ENCODE peak calls at places on chromosomes 4 and X, in five cellular contexts. One of them, this sample, is unnamed.

GRCh38 chrX:70128071-70128470 is 5.2 kb upstream of the IGBP1 start:
- DNase-seq in neural progenitor cell: peak
- DNase-seq in mesenchymal stem cell: no peak
- DNase-seq in mammary epithelial cell: no peak
- DNase-seq in PC-9: no peak
- DNase-seq in this sample: no peak

GRCh38 chrX:69142688-69143239 is 22.5 kb downstream of the PJA1 start:
- DNase-seq in neural progenitor cell: no peak
- DNase-seq in mesenchymal stem cell: no peak
- DNase-seq in mammary epithelial cell: no peak
- DNase-seq in PC-9: no peak
- DNase-seq in this sample: no peak

GRCh38 chr4:41436365-41437263 is 101.3 kb upstream of the LIMCH1 start:
- DNase-seq in neural progenitor cell: no peak
- DNase-seq in mesenchymal stem cell: no peak
- DNase-seq in mammary epithelial cell: no peak
- DNase-seq in PC-9: no peak
- DNase-seq in this sample: no peak

GRCh38 chr4:56619160-56619559 is 61.9 kb downstream of the HOPX start:
- DNase-seq in neural progenitor cell: no peak
- DNase-seq in mesenchymal stem cell: peak
- DNase-seq in mammary epithelial cell: peak
- DNase-seq in PC-9: no peak
- DNase-seq in this sample: no peak

GRCh38 chr4:82753725-82754410 is 44.7 kb downstream of the SCD5 start:
- DNase-seq in neural progenitor cell: no peak
- DNase-seq in mesenchymal stem cell: peak
- DNase-seq in mammary epithelial cell: peak
- DNase-seq in PC-9: no peak
- DNase-seq in this sample: no peak

GRCh38 chrX:10146350-10146749 is 10.4 kb upstream of the CLCN4 start:
- DNase-seq in neural progenitor cell: no peak
- DNase-seq in mesenchymal stem cell: no peak
- DNase-seq in mammary epithelial cell: no peak
- DNase-seq in PC-9: no peak
- DNase-seq in this sample: no peak

GRCh38 chr4:86048426-86048825 is 311.4 kb downstream of the MAPK10 start:
- DNase-seq in neural progenitor cell: no peak
- DNase-seq in mesenchymal stem cell: no peak
- DNase-seq in mammary epithelial cell: peak
- DNase-seq in PC-9: no peak
- DNase-seq in this sample: no peak

GRCh38 chrX:66622209-66622608 is 16.7 kb downstream of the EDA2R start:
- DNase-seq in neural progenitor cell: no peak
- DNase-seq in mesenchymal stem cell: no peak
- DNase-seq in mammary epithelial cell: no peak
- DNase-seq in PC-9: no peak
- DNase-seq in this sample: no peak

GRCh38 chrX:22800806-22801205 is 199.0 kb upstream of the DDX53 start:
- DNase-seq in neural progenitor cell: no peak
- DNase-seq in mesenchymal stem cell: no peak
- DNase-seq in mammary epithelial cell: no peak
- DNase-seq in PC-9: no peak
- DNase-seq in this sample: no peak

GRCh38 chrX:36978886-36979285 is 29.3 kb upstream of the FAM47C start:
- DNase-seq in neural progenitor cell: no peak
- DNase-seq in mesenchymal stem cell: no peak
- DNase-seq in mammary epithelial cell: peak
- DNase-seq in PC-9: no peak
- DNase-seq in this sample: no peak

GRCh38 chr4:15084780-15085179 is 82.5 kb downstream of the CPEB2 start:
- DNase-seq in neural progenitor cell: no peak
- DNase-seq in mesenchymal stem cell: no peak
- DNase-seq in mammary epithelial cell: peak
- DNase-seq in PC-9: no peak
- DNase-seq in this sample: no peak

DNA sequence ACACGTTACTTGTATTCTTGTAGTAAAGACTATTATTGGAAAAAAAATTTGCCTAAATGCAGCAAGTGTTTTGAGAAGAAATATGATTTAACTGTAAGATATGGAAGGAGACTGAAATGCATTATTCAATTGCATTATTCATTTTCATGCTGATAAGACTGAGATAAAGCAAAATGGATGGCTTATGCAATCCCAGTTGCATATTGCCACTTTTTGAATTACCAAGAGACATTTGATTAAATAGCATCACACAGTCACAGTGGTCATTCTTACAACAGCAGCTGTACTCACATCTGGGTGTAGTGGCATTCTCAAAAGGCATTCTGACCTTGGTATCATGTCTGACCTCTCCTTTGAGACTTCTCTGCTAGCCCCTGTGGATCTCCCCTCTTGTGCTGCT is 25.7 kb upstream of the METAP1 start:
- DNase-seq in neural progenitor cell: no peak
- DNase-seq in mesenchymal stem cell: no peak
- DNase-seq in mammary epithelial cell: no peak
- DNase-seq in PC-9: no peak
- DNase-seq in this sample: no peak
- H2AFZ ChIP-seq in neural progenitor cell: peak
- H2AFZ ChIP-seq in mesenchymal stem cell: no peak
- H2AFZ ChIP-seq in mammary epithelial cell: peak
- H2AFZ ChIP-seq in PC-9: no peak
- H2AFZ ChIP-seq in this sample: no peak

GRCh38 chr4:73919691-73920090 is 50.5 kb downstream of the CXCL1 start:
- DNase-seq in neural progenitor cell: no peak
- DNase-seq in mesenchymal stem cell: no peak
- DNase-seq in mammary epithelial cell: peak
- DNase-seq in PC-9: no peak
- DNase-seq in this sample: no peak

GRCh38 chr4:73922317-73922716 is 53.1 kb downstream of the CXCL1 start:
- DNase-seq in neural progenitor cell: no peak
- DNase-seq in mesenchymal stem cell: no peak
- DNase-seq in mammary epithelial cell: no peak
- DNase-seq in PC-9: no peak
- DNase-seq in this sample: no peak

GRCh38 chr4:73918058-73918457 is 48.9 kb downstream of the CXCL1 start:
- DNase-seq in neural progenitor cell: no peak
- DNase-seq in mesenchymal stem cell: no peak
- DNase-seq in mammary epithelial cell: no peak
- DNase-seq in PC-9: no peak
- DNase-seq in this sample: no peak

GRCh38 chr4:73923631-73923937 is 54.4 kb downstream of the CXCL1 start:
- DNase-seq in neural progenitor cell: no peak
- DNase-seq in mesenchymal stem cell: no peak
- DNase-seq in mammary epithelial cell: no peak
- DNase-seq in PC-9: no peak
- DNase-seq in this sample: no peak

DNA sequence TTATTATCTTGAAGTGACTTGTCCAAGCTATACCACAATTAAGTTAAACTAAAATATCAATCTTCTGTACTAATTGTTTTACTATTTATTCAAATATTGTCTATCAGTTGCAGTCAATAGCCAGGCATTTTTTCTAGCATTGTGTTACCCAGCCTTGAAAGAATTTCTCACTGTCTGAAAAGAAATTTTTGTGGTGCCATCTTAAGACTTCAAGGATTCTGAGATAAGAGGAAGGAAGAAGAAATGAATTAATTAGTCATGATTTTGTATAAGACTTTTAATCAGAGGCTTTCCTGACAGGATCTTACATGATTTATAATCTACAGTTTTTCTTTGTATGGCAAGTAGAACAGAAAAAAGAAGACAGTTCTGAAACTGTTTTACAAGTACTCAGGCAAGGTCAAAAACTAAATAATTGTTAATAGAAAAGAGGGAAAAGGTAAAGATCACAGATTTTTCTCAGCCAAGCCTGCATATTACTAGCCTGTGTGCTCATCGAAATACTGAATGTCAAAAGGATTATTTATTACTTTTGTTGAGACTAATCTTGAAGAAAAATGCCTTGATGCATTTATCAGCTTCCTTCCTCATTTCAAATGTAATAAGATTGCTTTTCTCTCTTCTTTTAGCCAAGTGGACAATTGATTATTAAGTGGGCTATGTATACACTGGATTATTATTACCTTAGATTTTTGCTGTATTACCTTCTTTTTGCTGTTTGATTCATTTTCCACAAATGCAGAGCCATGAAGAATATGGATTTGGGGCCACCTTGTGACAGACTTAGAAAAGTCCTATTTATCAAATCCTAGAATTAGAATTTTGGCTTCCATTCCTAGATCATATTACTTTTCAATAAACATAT is 53.8 kb downstream of the CXCL1 start:
- DNase-seq in neural progenitor cell: no peak
- DNase-seq in mesenchymal stem cell: peak
- DNase-seq in mammary epithelial cell: peak
- DNase-seq in PC-9: no peak
- DNase-seq in this sample: no peak
- H2AFZ ChIP-seq in neural progenitor cell: no peak
- H2AFZ ChIP-seq in mesenchymal stem cell: no peak
- H2AFZ ChIP-seq in mammary epithelial cell: no peak
- H2AFZ ChIP-seq in PC-9: no peak
- H2AFZ ChIP-seq in this sample: no peak

GRCh38 chrX:119565110-119565663 is at the start of gene STEEP1:
- DNase-seq in neural progenitor cell: peak
- DNase-seq in mesenchymal stem cell: peak
- DNase-seq in mammary epithelial cell: peak
- DNase-seq in PC-9: peak
- DNase-seq in this sample: peak
- H2AFZ ChIP-seq in neural progenitor cell: peak
- H2AFZ ChIP-seq in mesenchymal stem cell: no peak
- H2AFZ ChIP-seq in mammary epithelial cell: peak
- H2AFZ ChIP-seq in PC-9: peak
- H2AFZ ChIP-seq in this sample: peak

GRCh38 chrX:45771114-45771513 is 570.4 kb upstream of the DIPK2B start:
- DNase-seq in neural progenitor cell: no peak
- DNase-seq in mesenchymal stem cell: peak
- DNase-seq in mammary epithelial cell: peak
- DNase-seq in PC-9: peak
- DNase-seq in this sample: no peak
- H2AFZ ChIP-seq in neural progenitor cell: no peak
- H2AFZ ChIP-seq in mesenchymal stem cell: no peak
- H2AFZ ChIP-seq in mammary epithelial cell: no peak
- H2AFZ ChIP-seq in PC-9: no peak
- H2AFZ ChIP-seq in this sample: no peak

GRCh38 chr4:182807346-182807745 is 109.8 kb downstream of the DCTD start:
- DNase-seq in neural progenitor cell: no peak
- DNase-seq in mesenchymal stem cell: peak
- DNase-seq in mammary epithelial cell: no peak
- DNase-seq in PC-9: no peak
- DNase-seq in this sample: no peak
- H2AFZ ChIP-seq in neural progenitor cell: peak
- H2AFZ ChIP-seq in mesenchymal stem cell: peak
- H2AFZ ChIP-seq in mammary epithelial cell: no peak
- H2AFZ ChIP-seq in PC-9: no peak
- H2AFZ ChIP-seq in this sample: no peak

DNA sequence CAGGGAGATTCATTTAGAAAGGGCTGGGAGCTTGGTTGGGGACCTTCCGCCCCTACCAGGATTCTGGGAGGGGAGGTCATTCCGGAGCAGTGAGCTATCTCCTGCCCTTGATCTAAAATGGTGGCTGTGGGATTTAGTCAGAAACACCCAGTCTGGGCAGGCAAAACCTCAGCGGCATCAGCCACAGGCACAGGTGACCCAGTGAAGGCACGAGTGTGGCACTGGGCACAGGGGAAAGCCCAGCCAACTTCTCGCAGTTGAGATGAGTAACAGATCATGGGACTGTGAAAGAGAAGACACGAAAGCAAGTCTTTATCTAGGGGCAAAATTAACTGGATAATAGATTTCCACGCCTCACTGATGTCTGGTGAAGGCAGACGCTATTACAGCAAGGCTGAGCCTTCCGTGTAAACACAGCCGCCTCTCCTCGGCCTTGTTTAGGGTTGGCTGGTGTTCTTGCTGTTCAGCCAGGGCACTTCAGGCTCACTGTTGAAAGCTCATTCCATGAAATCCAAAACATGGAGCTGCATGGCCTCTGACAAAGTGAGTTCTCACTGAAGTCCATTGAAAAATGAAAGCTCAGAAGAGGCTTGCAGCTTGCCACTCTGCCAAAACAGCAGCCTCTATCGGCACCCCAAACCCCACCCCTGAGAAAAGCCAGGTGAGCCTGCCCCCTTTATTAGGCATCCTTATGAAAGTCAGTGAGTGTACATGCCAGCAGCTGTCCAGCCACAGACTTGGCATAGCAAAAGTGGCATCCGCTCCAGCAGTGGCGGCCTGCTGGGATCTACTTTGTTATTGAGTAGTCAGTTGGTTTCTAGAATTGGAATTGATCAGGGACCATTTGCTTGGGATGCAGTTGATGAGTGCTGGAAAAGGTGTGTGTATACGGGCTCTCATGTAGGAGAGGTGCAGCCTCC is 102.3 kb upstream of the MTM1 start:
- DNase-seq in neural progenitor cell: no peak
- DNase-seq in mesenchymal stem cell: no peak
- DNase-seq in mammary epithelial cell: no peak
- DNase-seq in PC-9: no peak
- DNase-seq in this sample: no peak
- H2AFZ ChIP-seq in neural progenitor cell: no peak
- H2AFZ ChIP-seq in mesenchymal stem cell: no peak
- H2AFZ ChIP-seq in mammary epithelial cell: no peak
- H2AFZ ChIP-seq in PC-9: no peak
- H2AFZ ChIP-seq in this sample: no peak

This sample was measured in OCI-LY7.